ENCODE peak calls at places on chromosome 14, in four cellular contexts. One of them, this sample, is unnamed.

GRCh38 chr14:64806862-64807495 is 72.7 kb downstream of the SPTB start:
- DNase-seq in CD8-positive, alpha-beta T cell: no peak
- DNase-seq in mesothelial cell of epicardium: no peak
- DNase-seq in HCT116: no peak
- DNase-seq in this sample: no peak

GRCh38 chr14:75456069-75457023 is 28.5 kb downstream of the JDP2 start:
- DNase-seq in mesothelial cell of epicardium: no peak
- DNase-seq in CD8-positive, alpha-beta T cell: no peak
- DNase-seq in HCT116: no peak
- DNase-seq in this sample: no peak

GRCh38 chr14:72401632-72402428 is 469.6 kb downstream of the RGS6 start:
- DNase-seq in CD8-positive, alpha-beta T cell: no peak
- DNase-seq in mesothelial cell of epicardium: no peak
- DNase-seq in HCT116: no peak
- DNase-seq in this sample: no peak

GRCh38 chr14:74980746-74981661 is 21.7 kb upstream of the EIF2B2 start:
- DNase-seq in HCT116: no peak
- DNase-seq in CD8-positive, alpha-beta T cell: no peak
- DNase-seq in mesothelial cell of epicardium: no peak
- DNase-seq in this sample: no peak

GRCh38 chr14:96623676-96624484 is 121.7 kb downstream of the PAPOLA start:
- DNase-seq in CD8-positive, alpha-beta T cell: no peak
- DNase-seq in mesothelial cell of epicardium: no peak
- DNase-seq in HCT116: no peak
- DNase-seq in this sample: no peak

GRCh38 chr14:91316761-91317160 is 72.3 kb upstream of the GPR68 start:
- DNase-seq in CD8-positive, alpha-beta T cell: no peak
- DNase-seq in mesothelial cell of epicardium: no peak
- DNase-seq in HCT116: no peak
- DNase-seq in this sample: no peak

GRCh38 chr14:65336191-65336591 is 76.3 kb upstream of the FUT8 start:
- DNase-seq in HCT116: no peak
- DNase-seq in CD8-positive, alpha-beta T cell: peak
- DNase-seq in mesothelial cell of epicardium: no peak
- DNase-seq in this sample: no peak

GRCh38 chr14:102063092-102063807 is 23.6 kb downstream of the HSP90AA1 start:
- DNase-seq in CD8-positive, alpha-beta T cell: peak
- DNase-seq in mesothelial cell of epicardium: peak
- DNase-seq in HCT116: peak
- DNase-seq in this sample: peak

GRCh38 chr14:106501898-106502297 is 975.5 kb downstream of the TMEM121 start:
- DNase-seq in HCT116: no peak
- DNase-seq in mesothelial cell of epicardium: no peak
- DNase-seq in CD8-positive, alpha-beta T cell: no peak
- DNase-seq in this sample: no peak

GRCh38 chr14:60721331-60722162 is 2.6 kb downstream of the SIX4 start:
- DNase-seq in mesothelial cell of epicardium: peak
- DNase-seq in HCT116: peak
- DNase-seq in CD8-positive, alpha-beta T cell: peak
- DNase-seq in this sample: peak

GRCh38 chr14:99802301-99803105 is 9.3 kb downstream of the EML1 start:
- DNase-seq in HCT116: no peak
- DNase-seq in CD8-positive, alpha-beta T cell: no peak
- DNase-seq in mesothelial cell of epicardium: no peak
- DNase-seq in this sample: no peak

GRCh38 chr14:69464379-69464778 is 20.1 kb upstream of the PLEKHD1 start:
- DNase-seq in HCT116: no peak
- DNase-seq in CD8-positive, alpha-beta T cell: no peak
- DNase-seq in mesothelial cell of epicardium: no peak
- DNase-seq in this sample: no peak

GRCh38 chr14:28294834-28295440 is 471.6 kb upstream of the FOXG1 start:
- DNase-seq in mesothelial cell of epicardium: no peak
- DNase-seq in CD8-positive, alpha-beta T cell: no peak
- DNase-seq in HCT116: no peak
- DNase-seq in this sample: no peak

GRCh38 chr14:75200451-75200850 is 24.0 kb upstream of the TMED10 start:
- DNase-seq in HCT116: peak
- DNase-seq in mesothelial cell of epicardium: no peak
- DNase-seq in CD8-positive, alpha-beta T cell: no peak
- DNase-seq in this sample: no peak

GRCh38 chr14:76919811-76920571 is 93.8 kb downstream of the LRRC74A start:
- DNase-seq in CD8-positive, alpha-beta T cell: no peak
- DNase-seq in HCT116: no peak
- DNase-seq in mesothelial cell of epicardium: no peak
- DNase-seq in this sample: no peak

GRCh38 chr14:32205984-32206383 is 2.9 kb upstream of the RNU6-8 start:
- DNase-seq in mesothelial cell of epicardium: no peak
- DNase-seq in CD8-positive, alpha-beta T cell: no peak
- DNase-seq in HCT116: no peak
- DNase-seq in this sample: no peak

GRCh38 chr14:80770114-80770917 is 171.2 kb downstream of the CEP128 start:
- DNase-seq in HCT116: no peak
- DNase-seq in CD8-positive, alpha-beta T cell: no peak
- DNase-seq in mesothelial cell of epicardium: no peak
- DNase-seq in this sample: no peak

GRCh38 chr14:26849514-26849913 is 251.7 kb upstream of the NOVA1 start:
- DNase-seq in CD8-positive, alpha-beta T cell: no peak
- DNase-seq in mesothelial cell of epicardium: no peak
- DNase-seq in HCT116: no peak
- DNase-seq in this sample: no peak

GRCh38 chr14:83463500-83464098 is 1929.9 kb upstream of the SEL1L start:
- DNase-seq in CD8-positive, alpha-beta T cell: no peak
- DNase-seq in mesothelial cell of epicardium: no peak
- DNase-seq in HCT116: no peak
- DNase-seq in this sample: peak

GRCh38 chr14:22096511-22096890 is 422.9 kb upstream of the OR4E1 start:
- DNase-seq in mesothelial cell of epicardium: no peak
- DNase-seq in CD8-positive, alpha-beta T cell: no peak
- DNase-seq in HCT116: no peak
- DNase-seq in this sample: no peak

GRCh38 chr14:68774771-68775613 is 17.9 kb downstream of the ZFP36L1 start:
- DNase-seq in HCT116: no peak
- DNase-seq in mesothelial cell of epicardium: no peak
- DNase-seq in CD8-positive, alpha-beta T cell: no peak
- DNase-seq in this sample: no peak

GRCh38 chr14:62431496-62431895 is 613.8 kb downstream of the KCNH5 start:
- DNase-seq in mesothelial cell of epicardium: no peak
- DNase-seq in HCT116: no peak
- DNase-seq in CD8-positive, alpha-beta T cell: no peak
- DNase-seq in this sample: no peak
- TF ChIP-seq CTCF in mesothelial cell of epicardium: no peak
- TF ChIP-seq CTCF in HCT116: no peak
- TF ChIP-seq CTCF in CD8-positive, alpha-beta T cell: no peak
- TF ChIP-seq CTCF in this sample: no peak

GRCh38 chr14:57179273-57179672 is 89.4 kb downstream of the EXOC5 start:
- DNase-seq in CD8-positive, alpha-beta T cell: no peak
- DNase-seq in mesothelial cell of epicardium: no peak
- DNase-seq in HCT116: no peak
- DNase-seq in this sample: no peak

GRCh38 chr14:57182760-57183503 is 85.8 kb downstream of the EXOC5 start:
- DNase-seq in HCT116: peak
- DNase-seq in mesothelial cell of epicardium: no peak
- DNase-seq in CD8-positive, alpha-beta T cell: no peak
- DNase-seq in this sample: no peak
- TF ChIP-seq CTCF in HCT116: peak
- TF ChIP-seq CTCF in mesothelial cell of epicardium: no peak
- TF ChIP-seq CTCF in CD8-positive, alpha-beta T cell: no peak
- TF ChIP-seq CTCF in this sample: peak

DNA sequence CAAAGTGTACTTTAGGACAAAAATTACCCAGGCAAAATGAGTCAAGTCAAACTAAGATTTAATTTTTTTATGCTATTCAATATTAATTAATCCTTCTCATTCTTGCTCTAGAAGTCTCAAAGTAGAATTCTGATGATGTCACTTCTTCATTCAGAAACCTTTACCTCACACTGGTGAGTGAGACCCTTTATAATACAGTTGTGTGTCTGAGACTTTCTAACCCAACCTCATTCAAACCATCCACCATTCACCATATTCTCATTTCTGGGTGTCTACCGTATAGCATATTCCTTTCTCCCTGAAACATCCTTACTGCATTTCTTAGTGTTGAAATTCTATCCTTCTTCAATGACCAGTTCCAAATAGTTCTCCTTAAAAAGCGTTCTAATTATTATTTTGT is 40.8 kb upstream of the CFL2 start:
- DNase-seq in HCT116: no peak
- DNase-seq in CD8-positive, alpha-beta T cell: no peak
- DNase-seq in mesothelial cell of epicardium: no peak
- DNase-seq in this sample: no peak
- TF ChIP-seq CTCF in HCT116: no peak
- TF ChIP-seq CTCF in CD8-positive, alpha-beta T cell: no peak
- TF ChIP-seq CTCF in mesothelial cell of epicardium: no peak
- TF ChIP-seq CTCF in this sample: no peak

GRCh38 chr14:37340353-37340752 is 142.6 kb downstream of the MIPOL1 start:
- DNase-seq in HCT116: no peak
- DNase-seq in CD8-positive, alpha-beta T cell: no peak
- DNase-seq in mesothelial cell of epicardium: no peak
- DNase-seq in this sample: no peak
- TF ChIP-seq CTCF in HCT116: no peak
- TF ChIP-seq CTCF in CD8-positive, alpha-beta T cell: no peak
- TF ChIP-seq CTCF in mesothelial cell of epicardium: no peak
- TF ChIP-seq CTCF in this sample: peak

DNA sequence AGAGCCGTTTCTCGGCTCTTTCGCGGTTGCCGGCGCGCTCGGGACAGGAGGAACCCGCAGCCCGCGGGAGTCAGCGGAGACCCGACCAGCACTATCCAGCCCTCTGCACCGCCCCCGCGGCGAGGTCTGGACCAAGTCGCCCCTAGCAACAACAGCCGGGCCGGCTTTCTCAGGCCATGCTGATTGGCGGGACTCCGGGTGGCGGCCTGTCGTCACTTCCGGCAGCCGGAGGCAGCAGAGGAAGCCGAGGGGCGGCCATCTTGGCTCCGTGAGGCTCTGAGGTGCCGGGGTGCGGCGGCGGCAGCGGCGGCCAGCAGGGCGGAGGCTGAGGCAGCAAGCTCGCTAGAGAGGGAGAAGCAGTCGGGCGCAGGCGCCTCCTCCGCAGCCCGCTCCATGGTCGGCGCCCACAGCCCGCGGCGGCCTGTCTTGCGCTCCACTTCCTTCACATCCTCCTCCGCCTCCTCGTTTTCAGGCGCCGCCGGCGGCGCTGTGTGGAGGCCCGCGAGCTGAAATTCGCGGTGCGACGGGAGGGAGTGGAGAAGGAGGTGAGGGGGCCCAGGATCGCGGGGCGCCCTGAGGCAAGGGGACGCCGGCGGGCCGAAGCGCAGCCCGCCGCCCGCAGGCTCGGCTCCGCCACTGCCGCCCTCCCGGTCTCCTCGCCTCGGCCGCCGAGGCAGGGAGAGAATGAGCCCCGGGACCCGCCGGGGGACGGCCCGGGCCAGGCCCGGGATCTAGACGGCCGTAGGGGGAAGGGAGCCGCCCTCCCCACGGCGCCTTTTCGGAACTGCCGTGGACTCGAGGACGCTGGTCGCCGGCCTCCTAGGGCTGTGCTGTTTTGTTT is at the start of gene MARK3:
- DNase-seq in mesothelial cell of epicardium: peak
- DNase-seq in HCT116: peak
- DNase-seq in CD8-positive, alpha-beta T cell: peak
- DNase-seq in this sample: peak
- TF ChIP-seq CTCF in mesothelial cell of epicardium: no peak
- TF ChIP-seq CTCF in HCT116: no peak
- TF ChIP-seq CTCF in CD8-positive, alpha-beta T cell: peak
- TF ChIP-seq CTCF in this sample: peak

GRCh38 chr14:89386214-89386886 is 30.7 kb downstream of the FOXN3 start:
- DNase-seq in HCT116: no peak
- DNase-seq in mesothelial cell of epicardium: no peak
- DNase-seq in CD8-positive, alpha-beta T cell: no peak
- DNase-seq in this sample: no peak
- TF ChIP-seq CTCF in HCT116: no peak
- TF ChIP-seq CTCF in mesothelial cell of epicardium: no peak
- TF ChIP-seq CTCF in CD8-positive, alpha-beta T cell: no peak
- TF ChIP-seq CTCF in this sample: no peak

DNA sequence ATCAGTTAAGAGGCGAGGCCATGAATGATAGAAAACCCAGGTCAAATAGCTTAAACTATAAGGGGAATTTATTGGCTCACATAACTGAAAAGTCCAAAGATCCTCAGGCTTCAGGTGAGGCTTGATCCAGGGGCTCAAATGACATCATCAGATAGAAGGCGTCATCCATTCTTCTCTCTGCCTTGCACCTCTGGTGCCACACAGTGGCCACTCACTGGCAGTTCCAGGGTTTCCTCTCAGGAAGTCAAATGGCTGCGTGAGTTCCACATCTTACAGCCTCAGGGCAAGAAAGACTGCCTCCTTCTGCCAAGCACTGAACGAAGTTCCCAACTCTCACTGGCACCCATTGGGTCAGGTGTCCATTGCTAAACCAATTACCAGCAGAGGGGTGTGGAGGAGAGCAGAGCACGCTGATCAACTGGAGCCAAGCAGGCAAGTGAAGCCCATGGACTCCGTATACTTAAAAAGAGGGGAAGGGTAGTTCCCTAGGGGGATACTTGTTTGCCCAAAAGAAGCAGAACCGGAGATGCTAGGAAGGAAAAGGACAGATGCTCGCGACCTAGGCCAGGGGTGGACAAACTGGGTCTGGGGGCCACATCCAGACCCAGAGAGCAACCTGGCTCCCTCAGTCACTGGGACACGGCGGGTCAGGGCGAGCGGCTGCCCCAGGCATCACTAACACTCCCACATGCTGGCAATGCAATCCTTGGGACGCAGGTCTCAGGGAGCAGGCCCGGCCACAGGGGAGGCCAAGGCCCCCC is 69.3 kb downstream of the SERPINA3 start:
- DNase-seq in mesothelial cell of epicardium: no peak
- DNase-seq in HCT116: peak
- DNase-seq in CD8-positive, alpha-beta T cell: no peak
- DNase-seq in this sample: no peak
- TF ChIP-seq CTCF in mesothelial cell of epicardium: no peak
- TF ChIP-seq CTCF in HCT116: peak
- TF ChIP-seq CTCF in CD8-positive, alpha-beta T cell: no peak
- TF ChIP-seq CTCF in this sample: peak

This sample was measured in progenitor cell of endocrine pancreas.